ENCODE peak calls at places on chromosomes 7 and 10, in ten cellular contexts. H is nucleus accumbens; Y is posterior cingulate gyrus; V is ureter; N is fibroblast of lung; B is non-pigmented ciliary epithelial cell; C is stimulated activated CD4-positive, alpha-beta T cell treated with anti-CD3 and anti-CD28 coated beads, Interleukin-15, amount 100 ng/mL, for 24 hours; T is NCI-H2171 treated with DMSO at 0.1 percent for 48 hours; D is hippocampal formation; G is COR-L47. S is an unnamed sample.

GRCh38 chr10:78384021-78384420 is 350.4 kb downstream of the RPS24 start:
- DNase-seq in Y (no peak), D (no peak), H (no peak), C (no peak), B (no peak), T (no peak), G (no peak), N (peak; percentile 21), V (no peak), S (no peak)

GRCh38 chr10:109894516-109894915 is 28.8 kb downstream of the XPNPEP1 start:
- DNase-seq in H (peak; percentile 9), Y (peak; percentile 81), V (peak; percentile 83), G (no peak), N (peak; percentile 93), D (peak; percentile 62), C (no peak), B (no peak), T (no peak), S (peak; percentile 77)

GRCh38 chr7:38311329-38311937 is 38.0 kb upstream of the TARP start:
- DNase-seq in G (peak; percentile 67), H (no peak), Y (peak; percentile 78), V (no peak), N (peak; percentile 25), B (no peak), D (no peak), T (peak; percentile 20), C (peak; percentile 23), S (peak; percentile 65)

GRCh38 chr10:94212876-94213595 is 149.7 kb downstream of the NOC3L start:
- DNase-seq in G (no peak), B (no peak), N (no peak), T (no peak), D (no peak), V (no peak), C (no peak), Y (no peak), H (no peak), S (no peak)

GRCh38 chr10:79068203-79068561 is 584 bp upstream of the ZMIZ1 start:
- DNase-seq in Y (no peak), D (no peak), C (peak; percentile 48), N (no peak), V (no peak), B (no peak), T (no peak), G (no peak), H (no peak), S (no peak)

GRCh38 chr10:31947144-31947926 is 18.7 kb upstream of the ARHGAP12 start:
- DNase-seq in N (peak; percentile 91), H (no peak), C (no peak), G (no peak), T (peak; percentile 83), B (peak; percentile 67), V (peak; percentile 59), Y (no peak), D (peak; percentile 35), S (no peak)

GRCh38 chr10:9547921-9548904 is 1469.5 kb upstream of the CELF2 start:
- DNase-seq in N (no peak), G (no peak), C (no peak), Y (no peak), V (no peak), T (no peak), D (peak; percentile 16), H (no peak), B (no peak), S (no peak)

GRCh38 chr10:71623098-71623985 is 96.2 kb downstream of the C10orf105 start:
- DNase-seq in D (peak; percentile 42), B (no peak), H (peak; percentile 6), T (no peak), Y (peak; percentile 76), N (peak; percentile 35), C (no peak), G (no peak), V (no peak), S (peak; percentile 32)

GRCh38 chr7:145105561-145105960 is 269.7 kb upstream of the TPK1 start:
- DNase-seq in Y (no peak), T (peak; percentile 94), V (no peak), D (no peak), B (no peak), C (no peak), G (no peak), N (no peak), H (no peak), S (no peak)

S was measured in testis.